ENCODE peak calls at places on chromosomes 3 and 15, in four cellular contexts. One of them, this sample, is unnamed.

GRCh38 chr3:177483182-177483967 is 286.1 kb upstream of the TBL1XR1 start:
- DNase-seq in IMR-90: no peak
- DNase-seq in fibroblast of lung: no peak
- DNase-seq in GM12878: no peak
- DNase-seq in this sample: peak; percentile 26

GRCh38 chr3:189721873-189722665 is 90.9 kb downstream of the TP63 start:
- DNase-seq in GM12878: no peak
- DNase-seq in fibroblast of lung: peak; percentile 10
- DNase-seq in IMR-90: peak; percentile 18
- DNase-seq in this sample: no peak

GRCh38 chr3:171255236-171255806 is 204.9 kb downstream of the TNIK start:
- DNase-seq in fibroblast of lung: no peak
- DNase-seq in GM12878: peak; percentile 75
- DNase-seq in IMR-90: no peak
- DNase-seq in this sample: no peak

GRCh38 chr3:18444597-18445420 is 19.7 kb upstream of the SATB1 start:
- DNase-seq in fibroblast of lung: peak; percentile 59
- DNase-seq in GM12878: no peak
- DNase-seq in IMR-90: peak; percentile 40
- DNase-seq in this sample: peak; percentile 77

GRCh38 chr3:194632211-194632982 is 822 bp downstream of the TMEM44 start:
- DNase-seq in GM12878: no peak
- DNase-seq in IMR-90: peak; percentile 38
- DNase-seq in fibroblast of lung: no peak
- DNase-seq in this sample: peak; percentile 37

GRCh38 chr3:126551066-126551838 is 7.5 kb downstream of the C3orf22 start:
- DNase-seq in GM12878: no peak
- DNase-seq in IMR-90: no peak
- DNase-seq in fibroblast of lung: no peak
- DNase-seq in this sample: no peak

GRCh38 chr3:49813497-49814174 is at the start of gene UBA7:
- DNase-seq in IMR-90: peak; percentile 80
- DNase-seq in GM12878: no peak
- DNase-seq in fibroblast of lung: peak; percentile 88
- DNase-seq in this sample: peak; percentile 14

GRCh38 chr3:193857996-193858395 is 265.0 kb downstream of the OPA1 start:
- DNase-seq in fibroblast of lung: peak; percentile 99
- DNase-seq in GM12878: no peak
- DNase-seq in IMR-90: peak; percentile 89
- DNase-seq in this sample: peak; percentile 68

GRCh38 chr3:132038198-132038825 is 3.5 kb upstream of the CPNE4 start:
- DNase-seq in fibroblast of lung: peak; percentile 6
- DNase-seq in GM12878: no peak
- DNase-seq in IMR-90: peak; percentile 23
- DNase-seq in this sample: peak; percentile 60

GRCh38 chr3:189365609-189366564 is 194.1 kb downstream of the TPRG1 start:
- DNase-seq in IMR-90: no peak
- DNase-seq in fibroblast of lung: peak; percentile 32
- DNase-seq in GM12878: no peak
- DNase-seq in this sample: no peak

GRCh38 chr15:79065744-79066376 is 24.7 kb downstream of the RASGRF1 start:
- DNase-seq in fibroblast of lung: no peak
- DNase-seq in IMR-90: no peak
- DNase-seq in GM12878: no peak
- DNase-seq in this sample: no peak

GRCh38 chr3:143135150-143135549 is 15.6 kb downstream of the CHST2 start:
- DNase-seq in IMR-90: peak; percentile 95
- DNase-seq in fibroblast of lung: peak; percentile 99
- DNase-seq in GM12878: no peak
- DNase-seq in this sample: peak; percentile 87

GRCh38 chr3:43872301-43872700 is 181.6 kb downstream of the ABHD5 start:
- DNase-seq in IMR-90: peak; percentile 91
- DNase-seq in fibroblast of lung: peak; percentile 90
- DNase-seq in GM12878: no peak
- DNase-seq in this sample: peak; percentile 90
- H2AFZ ChIP-seq in IMR-90: peak overlapping the region; percentile 91
- H2AFZ ChIP-seq in fibroblast of lung: peak overlapping the region; percentile 20
- H2AFZ ChIP-seq in GM12878: no peak overlapping the region
- H2AFZ ChIP-seq in this sample: peak overlapping the region; percentile 18

DNA sequence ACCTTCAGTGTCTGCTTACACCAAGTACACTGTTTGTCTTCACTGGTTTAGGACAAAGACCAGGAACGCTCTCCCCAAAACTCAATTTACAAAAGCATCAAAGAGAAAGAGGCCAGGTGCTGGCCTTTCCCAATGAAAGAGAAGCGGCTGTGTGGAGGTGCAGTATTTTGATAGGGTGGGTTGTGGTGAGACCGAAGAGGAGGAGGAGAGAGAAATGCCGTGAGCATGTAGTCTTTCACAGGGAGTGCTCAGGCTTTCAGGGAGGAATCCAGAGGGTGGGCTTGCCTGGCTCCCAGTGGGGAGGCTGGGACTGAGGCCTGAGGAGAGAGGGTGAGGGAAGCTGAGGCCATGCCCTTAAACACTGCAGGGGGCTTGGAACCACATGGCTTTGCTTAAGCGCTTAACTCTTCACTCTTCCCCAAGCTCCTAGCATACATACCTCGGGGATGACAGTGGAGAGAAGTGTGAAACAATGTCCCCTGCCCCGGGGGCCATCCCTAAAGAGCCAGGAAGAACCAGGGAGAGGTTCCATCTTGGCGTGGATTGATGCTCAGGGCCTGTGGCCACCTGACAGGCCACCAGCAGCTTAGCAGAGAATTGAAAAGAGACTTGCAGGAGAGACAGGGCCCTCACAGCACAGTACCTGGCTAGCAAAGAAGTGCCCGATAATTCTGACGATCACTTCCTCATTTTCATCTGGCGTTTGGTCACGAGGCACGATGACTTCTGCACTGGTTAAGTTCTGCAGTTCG is 60.5 kb downstream of the SENP2 start:
- DNase-seq in IMR-90: no peak
- DNase-seq in GM12878: no peak
- DNase-seq in fibroblast of lung: no peak
- DNase-seq in this sample: no peak
- H2AFZ ChIP-seq in IMR-90: no peak overlapping the region
- H2AFZ ChIP-seq in GM12878: peak overlapping the region; percentile 62
- H2AFZ ChIP-seq in fibroblast of lung: no peak overlapping the region
- H2AFZ ChIP-seq in this sample: no peak overlapping the region

GRCh38 chr3:23548706-23549105 is 257.0 kb upstream of the UBE2E1 start:
- DNase-seq in IMR-90: peak; percentile 10
- DNase-seq in fibroblast of lung: no peak
- DNase-seq in GM12878: no peak
- DNase-seq in this sample: peak; percentile 47

GRCh38 chr3:23550402-23550801 is 255.4 kb upstream of the UBE2E1 start:
- DNase-seq in IMR-90: no peak
- DNase-seq in GM12878: peak; percentile 39
- DNase-seq in fibroblast of lung: no peak
- DNase-seq in this sample: no peak

GRCh38 chr3:23549148-23549910 is 256.4 kb upstream of the UBE2E1 start:
- DNase-seq in GM12878: no peak
- DNase-seq in fibroblast of lung: no peak
- DNase-seq in IMR-90: no peak
- DNase-seq in this sample: peak; percentile 55

GRCh38 chr3:23546186-23546585 is 259.6 kb upstream of the UBE2E1 start:
- DNase-seq in fibroblast of lung: no peak
- DNase-seq in IMR-90: no peak
- DNase-seq in GM12878: no peak
- DNase-seq in this sample: peak; percentile 59

DNA sequence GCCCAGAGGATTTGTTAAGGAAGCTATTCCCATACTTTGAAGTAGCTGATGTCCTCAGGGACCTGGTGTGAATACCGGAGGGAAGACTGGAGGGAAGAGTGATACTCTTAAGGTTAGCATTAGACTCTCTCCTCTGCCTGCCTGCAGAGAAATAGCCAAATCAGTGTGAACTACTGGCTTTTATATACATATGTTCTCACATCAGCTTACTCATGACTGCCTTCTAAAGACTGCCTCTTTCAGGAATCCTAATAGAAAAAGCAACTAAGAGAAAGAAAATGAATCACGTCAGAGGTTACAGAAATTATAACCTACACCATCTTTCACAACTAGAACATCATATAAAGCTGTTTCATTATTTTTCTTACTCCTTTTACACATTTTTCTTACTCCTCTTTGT is 257.9 kb upstream of the UBE2E1 start:
- DNase-seq in fibroblast of lung: peak; percentile 3
- DNase-seq in IMR-90: peak; percentile 40
- DNase-seq in GM12878: no peak
- DNase-seq in this sample: no peak
- H2AFZ ChIP-seq in fibroblast of lung: no peak overlapping the region
- H2AFZ ChIP-seq in IMR-90: no peak overlapping the region
- H2AFZ ChIP-seq in GM12878: no peak overlapping the region
- H2AFZ ChIP-seq in this sample: no peak overlapping the region

GRCh38 chr3:141192345-141192744 is 39.3 kb upstream of the PXYLP1 start:
- DNase-seq in GM12878: peak; percentile 64
- DNase-seq in fibroblast of lung: peak; percentile 84
- DNase-seq in IMR-90: peak; percentile 91
- DNase-seq in this sample: peak; percentile 94
- H2AFZ ChIP-seq in GM12878: no peak overlapping the region
- H2AFZ ChIP-seq in fibroblast of lung: no peak overlapping the region
- H2AFZ ChIP-seq in IMR-90: peak overlapping the region; percentile 2
- H2AFZ ChIP-seq in this sample: no peak overlapping the region

DNA sequence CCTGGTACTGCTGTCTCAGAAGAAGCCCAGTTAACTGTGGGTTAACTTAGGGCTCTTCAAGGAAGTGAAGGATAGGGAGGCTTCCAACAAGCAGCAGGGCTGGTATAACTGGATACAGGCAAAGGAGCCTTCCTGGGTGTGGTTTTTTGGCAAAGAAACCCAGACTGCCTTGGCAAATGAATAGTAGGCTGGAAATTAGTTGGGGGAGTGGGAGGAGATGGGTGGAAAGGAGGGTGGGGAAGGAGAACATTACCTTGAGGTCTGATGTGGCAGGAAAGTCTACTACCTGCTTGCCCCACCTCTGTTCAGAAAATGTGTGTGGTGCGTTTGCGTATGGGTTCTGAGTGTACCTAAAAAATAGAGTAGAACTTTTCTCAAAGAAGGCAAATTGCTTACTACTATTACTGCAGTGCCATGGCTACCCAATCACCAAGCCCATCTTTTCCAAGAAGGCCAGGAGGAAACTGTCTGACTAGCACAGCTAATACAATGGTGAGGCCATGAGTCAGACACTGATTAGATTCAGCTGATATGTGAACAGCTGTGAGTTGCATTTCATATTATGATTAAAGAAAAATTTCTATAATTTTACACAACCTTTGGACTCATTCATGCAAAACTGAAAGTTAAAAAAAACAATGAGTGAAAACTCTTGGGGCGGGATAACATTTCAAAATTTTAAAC is 55.2 kb downstream of the SPTSSB start:
- DNase-seq in GM12878: no peak
- DNase-seq in fibroblast of lung: peak; percentile 66
- DNase-seq in IMR-90: no peak
- DNase-seq in this sample: peak; percentile 89
- H2AFZ ChIP-seq in GM12878: no peak overlapping the region
- H2AFZ ChIP-seq in fibroblast of lung: no peak overlapping the region
- H2AFZ ChIP-seq in IMR-90: no peak overlapping the region
- H2AFZ ChIP-seq in this sample: peak overlapping the region; percentile 12

DNA sequence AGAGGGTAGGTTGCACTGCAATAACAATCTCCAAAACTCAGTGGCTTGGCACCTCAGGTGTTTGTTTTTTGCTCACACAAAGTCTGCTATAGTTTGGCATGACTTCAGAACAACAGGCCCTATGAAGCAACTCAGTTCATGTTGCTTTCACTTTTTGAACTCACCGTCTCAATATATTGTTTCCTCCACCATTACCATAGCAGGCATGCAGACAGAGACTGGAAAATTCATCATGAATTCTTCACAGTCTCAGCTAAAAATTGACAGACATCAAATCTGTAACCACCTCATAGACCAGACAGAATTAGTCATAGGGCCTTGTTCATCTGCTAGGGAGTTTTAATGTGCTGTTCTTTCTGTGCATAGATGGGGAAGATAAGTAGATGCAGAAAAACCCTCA is 161.4 kb upstream of the POU1F1 start:
- DNase-seq in GM12878: no peak
- DNase-seq in IMR-90: no peak
- DNase-seq in fibroblast of lung: peak; percentile 68
- DNase-seq in this sample: peak; percentile 38
- H2AFZ ChIP-seq in GM12878: no peak overlapping the region
- H2AFZ ChIP-seq in IMR-90: no peak overlapping the region
- H2AFZ ChIP-seq in fibroblast of lung: no peak overlapping the region
- H2AFZ ChIP-seq in this sample: peak overlapping the region; percentile 38

GRCh38 chr15:74432968-74433591 is 678 bp downstream of the SEMA7A start:
- DNase-seq in fibroblast of lung: no peak
- DNase-seq in GM12878: no peak
- DNase-seq in IMR-90: no peak
- DNase-seq in this sample: no peak

GRCh38 chr15:74432271-74432967 is 1.3 kb downstream of the SEMA7A start:
- DNase-seq in IMR-90: no peak
- DNase-seq in GM12878: no peak
- DNase-seq in fibroblast of lung: no peak
- DNase-seq in this sample: peak; percentile 18

GRCh38 chr15:74433592-74434259 is at the start of gene SEMA7A:
- DNase-seq in GM12878: peak; percentile 57
- DNase-seq in fibroblast of lung: peak; percentile 75
- DNase-seq in IMR-90: peak; percentile 71
- DNase-seq in this sample: peak; percentile 83

GRCh38 chr15:74431645-74432044 is 2.1 kb downstream of the SEMA7A start:
- DNase-seq in fibroblast of lung: no peak
- DNase-seq in GM12878: no peak
- DNase-seq in IMR-90: no peak
- DNase-seq in this sample: peak; percentile 24

DNA sequence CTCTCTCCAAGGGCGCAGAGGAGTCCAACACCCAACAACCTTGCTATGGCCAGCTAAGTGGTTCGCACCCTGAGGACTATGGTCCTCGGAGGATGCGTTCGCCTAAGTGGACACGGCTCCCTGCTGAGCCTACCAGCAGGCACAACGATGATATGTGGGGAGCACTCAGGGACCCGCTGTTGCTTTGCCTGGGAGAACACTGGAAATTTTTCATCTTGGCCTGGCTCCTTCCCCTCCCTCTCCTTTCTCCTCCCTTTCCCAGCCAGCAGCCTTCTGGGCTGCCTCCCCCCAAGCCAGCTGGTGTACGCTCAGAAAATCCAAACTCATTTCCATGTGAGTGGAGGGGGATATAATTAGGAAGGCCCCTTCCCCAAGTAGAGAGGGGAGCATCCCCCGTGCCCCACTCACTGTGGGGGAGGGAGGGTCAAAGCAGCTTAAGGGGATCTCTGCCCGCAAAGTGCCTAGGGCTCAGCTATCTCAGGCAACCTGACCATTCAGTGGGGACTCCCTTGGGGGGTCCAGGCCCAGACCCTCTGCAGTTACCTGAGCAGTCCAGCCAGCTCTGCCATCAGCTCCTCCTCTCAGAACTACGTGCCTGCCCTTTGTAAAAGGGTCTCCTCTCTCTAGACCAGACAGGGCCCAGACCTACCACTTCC is 630 bp upstream of the SEMA7A start:
- DNase-seq in GM12878: no peak
- DNase-seq in IMR-90: peak; percentile 15
- DNase-seq in fibroblast of lung: peak; percentile 35
- DNase-seq in this sample: no peak
- H2AFZ ChIP-seq in GM12878: peak overlapping the region; percentile 48
- H2AFZ ChIP-seq in IMR-90: peak overlapping the region; percentile 96
- H2AFZ ChIP-seq in fibroblast of lung: peak overlapping the region; percentile 82
- H2AFZ ChIP-seq in this sample: peak overlapping the region; percentile 64

This sample was measured in PC-3.